ENCODE peak calls at places on chromosomes 1 and 21, in eight cellular contexts. R, D, Z, T, J, B, P and H are unnamed samples.

GRCh38 chr1:116962976-116963639 is 38.5 kb upstream of the CD101 start:
- DNase-seq in B (no peak), D (no peak), R (no peak), J (no peak), P (no peak), Z (no peak), T (no peak), H (no peak)

GRCh38 chr1:180934563-180934962 is 21.9 kb downstream of the KIAA1614 start:
- DNase-seq in P (no peak), T (no peak), Z (no peak), J (no peak), R (no peak), B (no peak), D (no peak), H (no peak)

GRCh38 chr1:212315907-212316306 is 30.7 kb downstream of the PPP2R5A start:
- DNase-seq in B (no peak), J (no peak), Z (peak; percentile 23), P (no peak), T (peak; percentile 24), D (peak; percentile 22), R (no peak), H (no peak)

GRCh38 chr1:41151846-41152245 is 90.3 kb downstream of the SCMH1 start:
- DNase-seq in T (no peak), D (no peak), R (no peak), B (no peak), P (no peak), Z (no peak), J (no peak), H (no peak)

GRCh38 chr1:29849038-29849750 is 612.9 kb downstream of the PTPRU start:
- DNase-seq in J (no peak), T (peak; percentile 28), R (peak; percentile 7), Z (peak; percentile 5), D (peak; percentile 63), B (no peak), P (no peak), H (no peak)

GRCh38 chr1:90074555-90075315 is 79.8 kb downstream of the ZNF326 start:
- DNase-seq in P (no peak), B (no peak), J (no peak), R (no peak), T (no peak), Z (no peak), D (no peak), H (no peak)

GRCh38 chr1:201456499-201457309 is 12.3 kb downstream of the PHLDA3 start:
- DNase-seq in P (no peak), Z (peak; percentile 94), R (no peak), T (peak; percentile 61), J (no peak), D (no peak), B (peak; percentile 88), H (peak; percentile 90)

GRCh38 chr1:40944841-40945430 is 34.6 kb upstream of the CTPS1 start:
- DNase-seq in D (no peak), J (no peak), B (peak; percentile 8), R (no peak), Z (no peak), P (no peak), T (no peak), H (no peak)

GRCh38 chr1:37035014-37035686 is 835 bp upstream of the GRIK3 start:
- DNase-seq in J (no peak), B (no peak), Z (no peak), P (no peak), R (no peak), D (no peak), T (no peak), H (no peak)

GRCh38 chr1:221309711-221310110 is 430.5 kb downstream of the HLX start:
- DNase-seq in R (no peak), D (no peak), J (no peak), P (no peak), Z (no peak), T (no peak), B (no peak), H (no peak)

GRCh38 chr1:1118011-1118892 is 2.4 kb upstream of the C1orf159 start:
- DNase-seq in T (peak; percentile 10), J (peak; percentile 22), P (no peak), Z (no peak), B (no peak), R (no peak), D (no peak), H (no peak)

GRCh38 chr21:25039461-25040380 is 567.6 kb downstream of the MRPL39 start:
- DNase-seq in J (no peak), P (no peak), Z (no peak), D (peak; percentile 66), R (peak; percentile 26), B (no peak), T (no peak), H (no peak)

GRCh38 chr21:45550552-45551210 is 8.4 kb upstream of the SLC19A1 start:
- DNase-seq in J (no peak), B (no peak), P (no peak), R (peak; percentile 84), T (peak; percentile 54), D (no peak), Z (no peak), H (peak; percentile 59)

GRCh38 chr1:195462646-195463045 is 1145.6 kb downstream of the KCNT2 start:
- DNase-seq in J (no peak), T (no peak), B (no peak), P (no peak), R (no peak), D (no peak), Z (no peak), H (no peak)

GRCh38 chr21:18398843-18399242 is 4.7 kb downstream of the TMPRSS15 start:
- DNase-seq in Z (no peak), T (no peak), R (no peak), B (no peak), D (no peak), J (no peak), P (no peak), H (no peak)

GRCh38 chr1:178344513-178345077 is 152.2 kb downstream of the CLEC20A start:
- DNase-seq in T (no peak), R (no peak), P (no peak), J (no peak), Z (peak; percentile 76), D (peak; percentile 61), B (peak; percentile 55), H (no peak)
- TF ChIP-seq CTCF in T (peak; percentile 66), R (peak; percentile 37), P (peak; percentile 58), J (peak; percentile 51), Z (peak; percentile 50), D (peak; percentile 74), B (peak; percentile 71), H (no peak)

DNA sequence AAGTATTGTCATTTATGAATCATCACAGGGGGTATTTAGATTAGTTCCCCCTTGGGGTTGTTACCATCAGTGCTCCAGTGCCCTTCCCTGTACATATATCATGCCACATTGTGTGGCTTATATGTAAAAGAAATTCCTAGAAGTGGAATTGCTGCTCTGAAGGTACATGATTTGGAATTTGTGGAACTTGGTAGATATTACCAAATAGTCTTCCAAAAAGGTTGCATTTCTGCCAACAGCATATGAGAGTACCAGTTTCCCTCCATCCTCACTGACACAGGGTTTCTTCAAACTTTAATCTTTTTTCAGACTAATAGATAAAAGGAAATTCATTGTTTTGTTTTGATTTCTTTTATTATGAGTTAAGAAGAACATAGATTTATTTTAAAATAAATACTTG is 41.3 kb downstream of the AKNAD1 start:
- DNase-seq in B (no peak), D (no peak), P (no peak), T (no peak), R (no peak), J (no peak), Z (no peak), H (no peak)
- TF ChIP-seq CTCF in B (no peak), D (no peak), P (no peak), T (no peak), R (no peak), J (no peak), Z (no peak), H (no peak)

GRCh38 chr1:244768186-244768585 is 67.3 kb upstream of the COX20 start:
- DNase-seq in Z (peak; percentile 8), P (no peak), R (no peak), J (no peak), B (no peak), D (no peak), T (no peak), H (no peak)

GRCh38 chr1:244768804-244769203 is 66.7 kb upstream of the COX20 start:
- DNase-seq in P (no peak), T (no peak), Z (no peak), B (no peak), D (no peak), J (no peak), R (no peak), H (no peak)

GRCh38 chr1:244779410-244779809 is 56.0 kb upstream of the COX20 start:
- DNase-seq in D (no peak), T (no peak), B (no peak), Z (no peak), R (no peak), J (no peak), P (no peak), H (no peak)

GRCh38 chr1:244778356-244778755 is 57.1 kb upstream of the COX20 start:
- DNase-seq in J (no peak), Z (peak; percentile 74), R (no peak), T (no peak), B (peak; percentile 62), D (no peak), P (no peak), H (no peak)

DNA sequence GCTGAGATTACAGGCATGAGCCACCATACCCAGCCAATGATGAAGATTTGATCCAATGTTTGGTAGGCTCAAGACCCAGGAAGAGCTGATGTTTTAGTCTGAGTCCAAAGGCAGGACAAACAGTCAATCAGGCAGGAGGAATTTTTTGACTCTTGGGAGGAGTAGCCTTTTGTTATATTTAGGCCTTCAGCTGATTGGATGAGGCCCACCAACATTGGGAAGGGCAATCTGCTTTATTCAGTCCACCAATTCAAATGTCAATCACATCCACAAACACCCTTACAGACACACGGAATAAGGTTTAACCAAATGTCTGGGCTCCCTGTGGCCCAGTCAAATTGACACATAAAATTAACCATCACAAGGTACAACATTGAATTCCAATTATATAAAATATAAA is 61.9 kb upstream of the COX20 start:
- DNase-seq in R (no peak), J (no peak), P (no peak), T (no peak), B (no peak), Z (no peak), D (no peak), H (no peak)
- TF ChIP-seq CTCF in R (no peak), J (no peak), P (no peak), T (no peak), B (no peak), Z (no peak), D (no peak), H (no peak)

GRCh38 chr1:155254228-155254713 is 1.0 kb downstream of the ENTREP3 start:
- DNase-seq in D (no peak), T (no peak), Z (no peak), J (no peak), P (peak; percentile 45), R (no peak), B (no peak), H (no peak)

GRCh38 chr1:155256101-155256852 is 994 bp upstream of the ENTREP3 start:
- DNase-seq in R (no peak), D (no peak), T (no peak), B (no peak), J (no peak), P (no peak), Z (no peak), H (peak; percentile 75)

GRCh38 chr1:155253797-155254196 is 1.5 kb downstream of the ENTREP3 start:
- DNase-seq in Z (no peak), T (no peak), P (no peak), D (no peak), J (no peak), B (no peak), R (no peak), H (no peak)

GRCh38 chr1:155254714-155255242 is 505 bp downstream of the ENTREP3 start:
- DNase-seq in R (no peak), P (no peak), B (no peak), J (peak; percentile 63), Z (no peak), D (no peak), T (peak; percentile 31), H (peak; percentile 78)

GRCh38 chr1:155255243-155256100 is at the start of gene ENTREP3:
- DNase-seq in D (peak; percentile 78), B (no peak), Z (peak; percentile 74), P (peak; percentile 95), T (peak; percentile 89), J (peak; percentile 91), R (no peak), H (peak; percentile 91)
- TF ChIP-seq CTCF in D (no peak), B (no peak), Z (no peak), P (peak; percentile 28), T (no peak), J (no peak), R (no peak), H (no peak)